ENCODE peak calls at places on chromosome 3, in nine cellular contexts. One of them, this sample, is unnamed.

GRCh38 chr3:150299221-150299620 is 108.9 kb upstream of the TSC22D2 start:
- DNase-seq in B cell: no peak
- DNase-seq in effector CD8-positive, alpha-beta T cell: no peak
- DNase-seq in GM04504: no peak
- DNase-seq in GM13976: no peak
- DNase-seq in HuH-7: no peak
- DNase-seq in amniotic stem cell: no peak
- DNase-seq in D721Med: no peak
- DNase-seq in activated gamma-delta T cell treated with Interleukin-2 at 50 U/mL for 16 hours: no peak
- DNase-seq in this sample: no peak

GRCh38 chr3:194163697-194164096 is 27.7 kb downstream of the HES1 start:
- DNase-seq in B cell: no peak
- DNase-seq in effector CD8-positive, alpha-beta T cell: no peak
- DNase-seq in GM04504: no peak
- DNase-seq in GM13976: no peak
- DNase-seq in HuH-7: no peak
- DNase-seq in amniotic stem cell: no peak
- DNase-seq in D721Med: no peak
- DNase-seq in activated gamma-delta T cell treated with Interleukin-2 at 50 U/mL for 16 hours: no peak
- DNase-seq in this sample: no peak

GRCh38 chr3:50515565-50516047 is 12.2 kb upstream of the CACNA2D2 start:
- DNase-seq in B cell: peak; percentile 54
- DNase-seq in effector CD8-positive, alpha-beta T cell: no peak
- DNase-seq in GM04504: no peak
- DNase-seq in GM13976: no peak
- DNase-seq in HuH-7: no peak
- DNase-seq in amniotic stem cell: no peak
- DNase-seq in D721Med: no peak
- DNase-seq in activated gamma-delta T cell treated with Interleukin-2 at 50 U/mL for 16 hours: no peak
- DNase-seq in this sample: no peak

GRCh38 chr3:52838561-52839267 is 3.9 kb upstream of the MUSTN1 start:
- DNase-seq in B cell: no peak
- DNase-seq in effector CD8-positive, alpha-beta T cell: no peak
- DNase-seq in GM04504: no peak
- DNase-seq in GM13976: no peak
- DNase-seq in HuH-7: no peak
- DNase-seq in amniotic stem cell: no peak
- DNase-seq in D721Med: no peak
- DNase-seq in activated gamma-delta T cell treated with Interleukin-2 at 50 U/mL for 16 hours: peak; percentile 23
- DNase-seq in this sample: no peak

GRCh38 chr3:46695177-46695961 is 1.9 kb upstream of the ALS2CL start:
- DNase-seq in B cell: no peak
- DNase-seq in effector CD8-positive, alpha-beta T cell: peak; percentile 11
- DNase-seq in GM04504: no peak
- DNase-seq in GM13976: peak; percentile 60
- DNase-seq in HuH-7: peak; percentile 88
- DNase-seq in amniotic stem cell: no peak
- DNase-seq in D721Med: no peak
- DNase-seq in activated gamma-delta T cell treated with Interleukin-2 at 50 U/mL for 16 hours: peak; percentile 32
- DNase-seq in this sample: no peak

GRCh38 chr3:50278868-50279224 is at the start of gene LSMEM2:
- DNase-seq in B cell: no peak
- DNase-seq in effector CD8-positive, alpha-beta T cell: no peak
- DNase-seq in GM04504: no peak
- DNase-seq in GM13976: no peak
- DNase-seq in HuH-7: no peak
- DNase-seq in amniotic stem cell: no peak
- DNase-seq in D721Med: no peak
- DNase-seq in activated gamma-delta T cell treated with Interleukin-2 at 50 U/mL for 16 hours: no peak
- DNase-seq in this sample: no peak

GRCh38 chr3:113625724-113626348 is 70.6 kb downstream of the USF3 start:
- DNase-seq in B cell: no peak
- DNase-seq in effector CD8-positive, alpha-beta T cell: no peak
- DNase-seq in GM04504: no peak
- DNase-seq in GM13976: no peak
- DNase-seq in HuH-7: no peak
- DNase-seq in amniotic stem cell: no peak
- DNase-seq in D721Med: no peak
- DNase-seq in activated gamma-delta T cell treated with Interleukin-2 at 50 U/mL for 16 hours: no peak
- DNase-seq in this sample: no peak

GRCh38 chr3:12303532-12303931 is 14.7 kb downstream of the PPARG start:
- DNase-seq in B cell: no peak
- DNase-seq in effector CD8-positive, alpha-beta T cell: no peak
- DNase-seq in GM04504: peak; percentile 83
- DNase-seq in GM13976: no peak
- DNase-seq in HuH-7: no peak
- DNase-seq in amniotic stem cell: no peak
- DNase-seq in D721Med: no peak
- DNase-seq in activated gamma-delta T cell treated with Interleukin-2 at 50 U/mL for 16 hours: no peak
- DNase-seq in this sample: no peak

GRCh38 chr3:109985942-109986555 is 648.7 kb upstream of the DPPA4 start:
- DNase-seq in B cell: no peak
- DNase-seq in effector CD8-positive, alpha-beta T cell: no peak
- DNase-seq in GM04504: no peak
- DNase-seq in GM13976: no peak
- DNase-seq in HuH-7: no peak
- DNase-seq in amniotic stem cell: no peak
- DNase-seq in D721Med: no peak
- DNase-seq in activated gamma-delta T cell treated with Interleukin-2 at 50 U/mL for 16 hours: no peak
- DNase-seq in this sample: no peak

GRCh38 chr3:94433811-94434210 is 370.9 kb downstream of the NSUN3 start:
- DNase-seq in B cell: no peak
- DNase-seq in effector CD8-positive, alpha-beta T cell: no peak
- DNase-seq in GM04504: no peak
- DNase-seq in GM13976: no peak
- DNase-seq in HuH-7: no peak
- DNase-seq in amniotic stem cell: no peak
- DNase-seq in D721Med: no peak
- DNase-seq in activated gamma-delta T cell treated with Interleukin-2 at 50 U/mL for 16 hours: no peak
- DNase-seq in this sample: no peak

GRCh38 chr3:38805765-38806386 is 10.1 kb downstream of the SCN10A start:
- DNase-seq in B cell: no peak
- DNase-seq in effector CD8-positive, alpha-beta T cell: no peak
- DNase-seq in GM04504: peak; percentile 38
- DNase-seq in GM13976: peak; percentile 45
- DNase-seq in HuH-7: peak; percentile 50
- DNase-seq in amniotic stem cell: peak; percentile 56
- DNase-seq in D721Med: no peak
- DNase-seq in activated gamma-delta T cell treated with Interleukin-2 at 50 U/mL for 16 hours: no peak
- DNase-seq in this sample: no peak

GRCh38 chr3:32508731-32509130 is 6.1 kb upstream of the CMTM6 start:
- DNase-seq in B cell: no peak
- DNase-seq in effector CD8-positive, alpha-beta T cell: no peak
- DNase-seq in GM04504: no peak
- DNase-seq in GM13976: no peak
- DNase-seq in HuH-7: no peak
- DNase-seq in amniotic stem cell: no peak
- DNase-seq in D721Med: no peak
- DNase-seq in activated gamma-delta T cell treated with Interleukin-2 at 50 U/mL for 16 hours: no peak
- DNase-seq in this sample: no peak

GRCh38 chr3:129046732-129047552 is 13.6 kb upstream of the GP9 start:
- DNase-seq in B cell: no peak
- DNase-seq in effector CD8-positive, alpha-beta T cell: no peak
- DNase-seq in GM04504: no peak
- DNase-seq in GM13976: no peak
- DNase-seq in HuH-7: no peak
- DNase-seq in amniotic stem cell: no peak
- DNase-seq in D721Med: no peak
- DNase-seq in activated gamma-delta T cell treated with Interleukin-2 at 50 U/mL for 16 hours: no peak
- DNase-seq in this sample: no peak

GRCh38 chr3:43615133-43615532 is 6.7 kb downstream of the ANO10 start:
- DNase-seq in B cell: no peak
- DNase-seq in effector CD8-positive, alpha-beta T cell: no peak
- DNase-seq in GM04504: no peak
- DNase-seq in GM13976: no peak
- DNase-seq in HuH-7: no peak
- DNase-seq in amniotic stem cell: no peak
- DNase-seq in D721Med: no peak
- DNase-seq in activated gamma-delta T cell treated with Interleukin-2 at 50 U/mL for 16 hours: no peak
- DNase-seq in this sample: no peak

GRCh38 chr3:36843065-36844051 is 79.0 kb upstream of the DCLK3 start:
- DNase-seq in B cell: no peak
- DNase-seq in effector CD8-positive, alpha-beta T cell: peak; percentile 8
- DNase-seq in GM04504: no peak
- DNase-seq in GM13976: peak; percentile 41
- DNase-seq in HuH-7: peak; percentile 57
- DNase-seq in amniotic stem cell: no peak
- DNase-seq in D721Med: no peak
- DNase-seq in activated gamma-delta T cell treated with Interleukin-2 at 50 U/mL for 16 hours: peak; percentile 38
- DNase-seq in this sample: peak; percentile 1

GRCh38 chr3:157857461-157857860 is 248.8 kb downstream of the SHOX2 start:
- DNase-seq in B cell: no peak
- DNase-seq in effector CD8-positive, alpha-beta T cell: no peak
- DNase-seq in GM04504: no peak
- DNase-seq in GM13976: no peak
- DNase-seq in HuH-7: no peak
- DNase-seq in amniotic stem cell: no peak
- DNase-seq in D721Med: no peak
- DNase-seq in activated gamma-delta T cell treated with Interleukin-2 at 50 U/mL for 16 hours: no peak
- DNase-seq in this sample: no peak

GRCh38 chr3:12461097-12461649 is 23.1 kb upstream of the TSEN2 start:
- DNase-seq in B cell: no peak
- DNase-seq in effector CD8-positive, alpha-beta T cell: no peak
- DNase-seq in GM04504: no peak
- DNase-seq in GM13976: no peak
- DNase-seq in HuH-7: no peak
- DNase-seq in amniotic stem cell: no peak
- DNase-seq in D721Med: no peak
- DNase-seq in activated gamma-delta T cell treated with Interleukin-2 at 50 U/mL for 16 hours: no peak
- DNase-seq in this sample: no peak

GRCh38 chr3:195162033-195162669 is 108.8 kb downstream of the XXYLT1 start:
- DNase-seq in B cell: no peak
- DNase-seq in effector CD8-positive, alpha-beta T cell: no peak
- DNase-seq in GM04504: no peak
- DNase-seq in GM13976: peak; percentile 63
- DNase-seq in HuH-7: no peak
- DNase-seq in amniotic stem cell: no peak
- DNase-seq in D721Med: no peak
- DNase-seq in activated gamma-delta T cell treated with Interleukin-2 at 50 U/mL for 16 hours: peak; percentile 10
- DNase-seq in this sample: no peak

GRCh38 chr3:46663611-46664135 is 29.8 kb downstream of the ALS2CL start:
- DNase-seq in B cell: peak; percentile 23
- DNase-seq in effector CD8-positive, alpha-beta T cell: no peak
- DNase-seq in GM04504: no peak
- DNase-seq in GM13976: peak; percentile 21
- DNase-seq in HuH-7: peak; percentile 34
- DNase-seq in amniotic stem cell: no peak
- DNase-seq in D721Med: no peak
- DNase-seq in activated gamma-delta T cell treated with Interleukin-2 at 50 U/mL for 16 hours: no peak
- DNase-seq in this sample: no peak

GRCh38 chr3:143090486-143090885 is 29.1 kb upstream of the CHST2 start:
- DNase-seq in B cell: no peak
- DNase-seq in effector CD8-positive, alpha-beta T cell: no peak
- DNase-seq in GM04504: no peak
- DNase-seq in GM13976: no peak
- DNase-seq in HuH-7: no peak
- DNase-seq in amniotic stem cell: no peak
- DNase-seq in D721Med: no peak
- DNase-seq in activated gamma-delta T cell treated with Interleukin-2 at 50 U/mL for 16 hours: no peak
- DNase-seq in this sample: no peak

GRCh38 chr3:149120051-149120972 is 9.1 kb upstream of the HPS3 start:
- DNase-seq in B cell: no peak
- DNase-seq in effector CD8-positive, alpha-beta T cell: no peak
- DNase-seq in GM04504: peak; percentile 33
- DNase-seq in GM13976: peak; percentile 75
- DNase-seq in HuH-7: peak; percentile 35
- DNase-seq in amniotic stem cell: peak; percentile 37
- DNase-seq in D721Med: peak; percentile 23
- DNase-seq in activated gamma-delta T cell treated with Interleukin-2 at 50 U/mL for 16 hours: no peak
- DNase-seq in this sample: no peak

GRCh38 chr3:53628546-53629395 is 134.4 kb downstream of the CACNA1D start:
- DNase-seq in B cell: no peak
- DNase-seq in effector CD8-positive, alpha-beta T cell: no peak
- DNase-seq in GM04504: no peak
- DNase-seq in GM13976: peak; percentile 0
- DNase-seq in HuH-7: no peak
- DNase-seq in amniotic stem cell: no peak
- DNase-seq in D721Med: no peak
- DNase-seq in activated gamma-delta T cell treated with Interleukin-2 at 50 U/mL for 16 hours: no peak
- DNase-seq in this sample: no peak

GRCh38 chr3:44342191-44342790 is 3.7 kb downstream of the TCAIM start:
- DNase-seq in B cell: no peak
- DNase-seq in effector CD8-positive, alpha-beta T cell: no peak
- DNase-seq in GM04504: peak; percentile 45
- DNase-seq in GM13976: no peak
- DNase-seq in HuH-7: no peak
- DNase-seq in amniotic stem cell: peak; percentile 40
- DNase-seq in D721Med: no peak
- DNase-seq in activated gamma-delta T cell treated with Interleukin-2 at 50 U/mL for 16 hours: no peak
- DNase-seq in this sample: no peak